ENCODE peak calls at places on chromosomes 13 and 19, in five cellular contexts. One of them, this sample, is unnamed.

GRCh38 chr19:13031917-13032623 is 36.8 kb downstream of the NFIX start:
- DNase-seq in A172: no peak
- DNase-seq in T follicular helper cell: no peak
- DNase-seq in left ventricle myocardium inferior: no peak
- DNase-seq in effector memory CD4-positive, alpha-beta T cell: no peak
- DNase-seq in this sample: peak; percentile 50

GRCh38 chr19:1132625-1133383 is 29.0 kb downstream of the GPX4 start:
- DNase-seq in left ventricle myocardium inferior: no peak
- DNase-seq in A172: no peak
- DNase-seq in T follicular helper cell: no peak
- DNase-seq in effector memory CD4-positive, alpha-beta T cell: peak; percentile 20
- DNase-seq in this sample: no peak

GRCh38 chr19:17680235-17680722 is 7.9 kb downstream of the UNC13A start:
- DNase-seq in T follicular helper cell: no peak
- DNase-seq in left ventricle myocardium inferior: peak; percentile 82
- DNase-seq in effector memory CD4-positive, alpha-beta T cell: no peak
- DNase-seq in A172: peak; percentile 57
- DNase-seq in this sample: peak; percentile 91

GRCh38 chr13:107554355-107554905 is 660.9 kb downstream of the LIG4 start:
- DNase-seq in A172: no peak
- DNase-seq in T follicular helper cell: no peak
- DNase-seq in effector memory CD4-positive, alpha-beta T cell: no peak
- DNase-seq in left ventricle myocardium inferior: no peak
- DNase-seq in this sample: no peak

GRCh38 chr13:33244907-33245287 is 40.7 kb downstream of the STARD13 start:
- DNase-seq in left ventricle myocardium inferior: no peak
- DNase-seq in A172: no peak
- DNase-seq in T follicular helper cell: no peak
- DNase-seq in effector memory CD4-positive, alpha-beta T cell: no peak
- DNase-seq in this sample: no peak

GRCh38 chr19:49356382-49356781 is 5.8 kb downstream of the TEAD2 start:
- DNase-seq in left ventricle myocardium inferior: no peak
- DNase-seq in effector memory CD4-positive, alpha-beta T cell: no peak
- DNase-seq in A172: no peak
- DNase-seq in T follicular helper cell: no peak
- DNase-seq in this sample: no peak

GRCh38 chr13:104198811-104199210 is 1132.6 kb upstream of the SLC10A2 start:
- DNase-seq in effector memory CD4-positive, alpha-beta T cell: no peak
- DNase-seq in A172: no peak
- DNase-seq in T follicular helper cell: no peak
- DNase-seq in left ventricle myocardium inferior: no peak
- DNase-seq in this sample: no peak

GRCh38 chr19:18636969-18637629 is at the start of gene KLHL26:
- DNase-seq in effector memory CD4-positive, alpha-beta T cell: no peak
- DNase-seq in A172: no peak
- DNase-seq in T follicular helper cell: no peak
- DNase-seq in left ventricle myocardium inferior: no peak
- DNase-seq in this sample: no peak

GRCh38 chr13:49113526-49114286 is 106.4 kb upstream of the MLNR start:
- DNase-seq in T follicular helper cell: no peak
- DNase-seq in A172: peak; percentile 33
- DNase-seq in left ventricle myocardium inferior: no peak
- DNase-seq in effector memory CD4-positive, alpha-beta T cell: no peak
- DNase-seq in this sample: no peak

GRCh38 chr13:30293995-30294394 is 13.4 kb downstream of the KATNAL1 start:
- DNase-seq in left ventricle myocardium inferior: no peak
- DNase-seq in A172: no peak
- DNase-seq in T follicular helper cell: no peak
- DNase-seq in effector memory CD4-positive, alpha-beta T cell: no peak
- DNase-seq in this sample: no peak

GRCh38 chr13:27172495-27172842 is 858 bp upstream of the USP12 start:
- DNase-seq in T follicular helper cell: no peak
- DNase-seq in left ventricle myocardium inferior: no peak
- DNase-seq in effector memory CD4-positive, alpha-beta T cell: no peak
- DNase-seq in A172: peak; percentile 40
- DNase-seq in this sample: no peak

GRCh38 chr13:35566340-35566739 is 89.9 kb upstream of the MAB21L1 start:
- DNase-seq in left ventricle myocardium inferior: no peak
- DNase-seq in effector memory CD4-positive, alpha-beta T cell: no peak
- DNase-seq in T follicular helper cell: no peak
- DNase-seq in A172: no peak
- DNase-seq in this sample: no peak

GRCh38 chr13:23321534-23322241 is 111.8 kb downstream of the SACS start:
- DNase-seq in T follicular helper cell: no peak
- DNase-seq in left ventricle myocardium inferior: peak; percentile 38
- DNase-seq in effector memory CD4-positive, alpha-beta T cell: no peak
- DNase-seq in A172: peak; percentile 84
- DNase-seq in this sample: peak; percentile 82

GRCh38 chr13:97191615-97192014 is 30.5 kb upstream of the MBNL2 start:
- DNase-seq in left ventricle myocardium inferior: no peak
- DNase-seq in T follicular helper cell: no peak
- DNase-seq in effector memory CD4-positive, alpha-beta T cell: no peak
- DNase-seq in A172: no peak
- DNase-seq in this sample: no peak

GRCh38 chr13:85377783-85378182 is 421.4 kb downstream of the SLITRK6 start:
- DNase-seq in T follicular helper cell: no peak
- DNase-seq in left ventricle myocardium inferior: no peak
- DNase-seq in A172: no peak
- DNase-seq in effector memory CD4-positive, alpha-beta T cell: no peak
- DNase-seq in this sample: no peak

GRCh38 chr13:28495586-28496564 is 947 bp upstream of the FLT1 start:
- DNase-seq in A172: no peak
- DNase-seq in effector memory CD4-positive, alpha-beta T cell: no peak
- DNase-seq in T follicular helper cell: no peak
- DNase-seq in left ventricle myocardium inferior: no peak
- DNase-seq in this sample: no peak

GRCh38 chr13:109880371-109881346 is 94.3 kb upstream of the IRS2 start:
- DNase-seq in T follicular helper cell: no peak
- DNase-seq in left ventricle myocardium inferior: no peak
- DNase-seq in effector memory CD4-positive, alpha-beta T cell: no peak
- DNase-seq in A172: no peak
- DNase-seq in this sample: no peak

GRCh38 chr13:23723463-23723862 is 153.3 kb downstream of the TNFRSF19 start:
- DNase-seq in left ventricle myocardium inferior: no peak
- DNase-seq in effector memory CD4-positive, alpha-beta T cell: no peak
- DNase-seq in A172: peak; percentile 22
- DNase-seq in T follicular helper cell: no peak
- DNase-seq in this sample: no peak

GRCh38 chr19:3618144-3618810 is 8.3 kb downstream of the CACTIN start:
- DNase-seq in left ventricle myocardium inferior: peak; percentile 71
- DNase-seq in effector memory CD4-positive, alpha-beta T cell: no peak
- DNase-seq in A172: peak; percentile 35
- DNase-seq in T follicular helper cell: peak; percentile 34
- DNase-seq in this sample: peak; percentile 95

GRCh38 chr19:49830766-49831165 is 12.7 kb downstream of the MED25 start:
- DNase-seq in effector memory CD4-positive, alpha-beta T cell: no peak
- DNase-seq in T follicular helper cell: no peak
- DNase-seq in A172: no peak
- DNase-seq in left ventricle myocardium inferior: no peak
- DNase-seq in this sample: no peak

GRCh38 chr19:54081032-54081431 is at the start of gene TARM1:
- DNase-seq in A172: no peak
- DNase-seq in T follicular helper cell: no peak
- DNase-seq in left ventricle myocardium inferior: no peak
- DNase-seq in effector memory CD4-positive, alpha-beta T cell: no peak
- DNase-seq in this sample: peak; percentile 22

GRCh38 chr13:112064222-112064621 is 2.7 kb upstream of the SOX1 start:
- DNase-seq in left ventricle myocardium inferior: no peak
- DNase-seq in T follicular helper cell: no peak
- DNase-seq in A172: no peak
- DNase-seq in effector memory CD4-positive, alpha-beta T cell: no peak
- DNase-seq in this sample: no peak

GRCh38 chr13:93230466-93230865 is 3.9 kb downstream of the GPC6 start:
- DNase-seq in effector memory CD4-positive, alpha-beta T cell: no peak
- DNase-seq in left ventricle myocardium inferior: no peak
- DNase-seq in T follicular helper cell: no peak
- DNase-seq in A172: peak; percentile 23
- DNase-seq in this sample: no peak

This sample was measured in aorta.